ENCODE peak calls at places on chromosomes 3 and 15, in ten cellular contexts. Q is iris pigment epithelial cell; M is cardiac fibroblast; G is activated effector memory CD4-positive, alpha-beta T cell treated with anti-CD3 and anti-CD28 coated beads, Interleukin-2, amount 50 U/mL, for 16 hours; S is T-cell; P is stimulated activated naive B cell treated with anti-CD40 and anti-IgM and Interleukin-4, amounts not matched to agents 10 μg/mL and 1 μg/mL and 100 μg/mL, for 72 hours; F is psoas muscle; W is activated T-cell treated with anti-CD3 and anti-CD28 coated beads for 4 hours; N is activated naive CD8-positive, alpha-beta T cell treated with anti-CD3 and anti-CD28 coated beads, Interleukin-2, amount 50 U/mL, for 16 hours; Y is C1 segment of cervical spinal cord. J is an unnamed sample.

GRCh38 chr3:159458010-159458409 is 530.6 kb upstream of the IL12A start:
- DNase-seq in G (no peak), M (peak), F (no peak), S (no peak), Q (peak), Y (no peak), N (no peak), P (no peak), W (no peak), J (no peak)

GRCh38 chr3:25713316-25713967 is 48.7 kb upstream of the TOP2B start:
- DNase-seq in P (no peak), N (no peak), M (no peak), S (no peak), W (no peak), Y (no peak), Q (no peak), F (no peak), G (no peak), J (no peak)

GRCh38 chr3:128424508-128425069 is 42.1 kb downstream of the DNAJB8 start:
- DNase-seq in F (no peak), P (no peak), W (no peak), G (no peak), Q (peak), S (no peak), M (peak), N (no peak), Y (no peak), J (no peak)

GRCh38 chr3:180680097-180680430 is 775 bp upstream of the CCDC39 start:
- DNase-seq in M (peak), Q (peak), N (no peak), F (no peak), P (peak), S (no peak), G (peak), Y (peak), W (no peak), J (peak)

GRCh38 chr3:171833775-171834460 is 9.2 kb upstream of the TMEM212 start:
- DNase-seq in S (no peak), Y (no peak), F (no peak), Q (peak), G (no peak), W (no peak), N (no peak), P (no peak), M (peak), J (no peak)

GRCh38 chr3:168582503-168582902 is 486.8 kb upstream of the GOLIM4 start:
- DNase-seq in P (no peak), N (no peak), M (no peak), F (no peak), Q (no peak), W (no peak), S (no peak), G (no peak), Y (no peak), J (no peak)

GRCh38 chr3:101518421-101518871 is 5.4 kb upstream of the SENP7 start:
- DNase-seq in Y (no peak), Q (peak), G (peak), M (no peak), S (peak), F (no peak), P (no peak), W (peak), N (no peak), J (peak)

GRCh38 chr3:20197775-20198174 is 11.8 kb upstream of the SGO1 start:
- DNase-seq in Q (no peak), S (no peak), P (no peak), W (no peak), F (no peak), N (no peak), M (no peak), Y (no peak), G (no peak), J (no peak)

GRCh38 chr15:25800761-25801515 is 62.2 kb downstream of the ATP10A start:
- DNase-seq in N (no peak), P (no peak), Y (no peak), S (no peak), W (no peak), G (peak), F (no peak), M (no peak), Q (no peak), J (no peak)

GRCh38 chr15:69337133-69337532 is 38.4 kb downstream of the PAQR5 start:
- DNase-seq in N (no peak), P (no peak), Y (no peak), W (no peak), M (peak), G (no peak), S (no peak), Q (peak), F (no peak), J (no peak)

GRCh38 chr3:190225186-190225692 is 97.0 kb downstream of the CLDN1 start:
- DNase-seq in P (no peak), Q (peak), Y (no peak), G (no peak), M (peak), W (no peak), N (no peak), F (no peak), S (no peak), J (no peak)

GRCh38 chr3:168034152-168034928 is 61.4 kb downstream of the GOLIM4 start:
- DNase-seq in G (no peak), P (no peak), Y (no peak), S (no peak), M (peak), F (no peak), W (no peak), Q (peak), N (no peak), J (no peak)

GRCh38 chr15:82535566-82536408 is 4.5 kb downstream of the RPS17 start:
- DNase-seq in P (no peak), W (no peak), S (no peak), F (no peak), M (no peak), Q (no peak), G (peak), Y (no peak), N (no peak), J (no peak)

GRCh38 chr3:69553888-69554287 is 168.0 kb upstream of the FRMD4B start:
- DNase-seq in S (no peak), Q (no peak), Y (no peak), N (no peak), F (no peak), M (no peak), P (no peak), W (no peak), G (no peak), J (no peak)

GRCh38 chr3:160447544-160447943 is 2.0 kb downstream of the TRIM59 start:
- DNase-seq in Y (no peak), G (no peak), Q (peak), F (no peak), S (no peak), W (no peak), M (peak), P (no peak), N (no peak), J (no peak)

GRCh38 chr15:88484781-88485246 is 17.3 kb downstream of the MRPS11 start:
- DNase-seq in Q (peak), M (peak), Y (no peak), P (no peak), S (no peak), W (no peak), G (no peak), N (no peak), F (no peak), J (no peak)

GRCh38 chr15:99253381-99254090 is 2.3 kb downstream of the LRRC28 start:
- DNase-seq in N (no peak), S (no peak), Y (no peak), M (peak), F (no peak), P (no peak), Q (peak), W (no peak), G (no peak), J (no peak)

GRCh38 chr3:87969620-87970019 is 89.2 kb downstream of the CGGBP1 start:
- DNase-seq in P (no peak), N (no peak), Y (no peak), Q (no peak), S (no peak), W (no peak), G (no peak), F (no peak), M (no peak), J (no peak)

GRCh38 chr3:14475601-14476000 is 64.5 kb downstream of the GRIP2 start:
- DNase-seq in S (no peak), G (no peak), W (no peak), P (no peak), Y (no peak), N (no peak), F (no peak), Q (peak), M (no peak), J (no peak)

GRCh38 chr15:45179221-45179985 is 8.4 kb downstream of the SHF start:
- DNase-seq in P (no peak), Q (no peak), F (no peak), M (no peak), Y (no peak), G (peak), W (peak), N (no peak), S (no peak), J (peak)

J was measured in stimulated activated CD4-positive, alpha-beta T cell treated with anti-CD3 and anti-CD28 coated beads, Interleukin-4, amount 100 ng/mL, for 4 hours.